ENCODE peak calls at places on chromosomes 16 and 17, in five cellular contexts. R is cardiac fibroblast, K is left ventricle myocardium inferior, M is epithelial cell of esophagus, O is tibial nerve. P is an unnamed sample.

GRCh38 chr16:27232061-27232841 is 28.9 kb downstream of the KDM8 start:
- DNase-seq in M (no peak), R (peak; percentile 40), K (no peak), O (no peak), P (no peak)

GRCh38 chr17:36149296-36149820 is 27.1 kb downstream of the TBC1D3B start:
- DNase-seq in O (peak; percentile 28), R (peak; percentile 89), K (peak; percentile 21), M (no peak), P (no peak)

GRCh38 chr16:8522757-8523156 is 67.6 kb downstream of the TMEM114 start:
- DNase-seq in M (no peak), O (no peak), K (no peak), R (no peak), P (no peak)

GRCh38 chr16:13376174-13376573 is 474.8 kb downstream of the SHISA9 start:
- DNase-seq in K (no peak), O (no peak), R (no peak), M (no peak), P (no peak)

GRCh38 chr16:68503334-68503733 is 35.8 kb upstream of the ZFP90 start:
- DNase-seq in K (no peak), O (no peak), M (peak; percentile 28), R (no peak), P (no peak)

GRCh38 chr16:47052666-47053640 is 79.5 kb upstream of the DNAJA2 start:
- DNase-seq in R (peak; percentile 27), M (no peak), K (no peak), O (no peak), P (no peak)

GRCh38 chr17:75105269-75106080 is 4.3 kb upstream of the ARMC7 start:
- DNase-seq in O (no peak), M (peak; percentile 63), K (no peak), R (peak; percentile 54), P (no peak)

GRCh38 chr16:50121278-50121677 is 31.8 kb upstream of the TENT4B start:
- DNase-seq in O (no peak), M (no peak), K (no peak), R (no peak), P (no peak)

GRCh38 chr16:31010539-31010938 is at the start of gene STX1B:
- DNase-seq in M (no peak), R (no peak), O (no peak), K (no peak), P (no peak)

GRCh38 chr17:80561541-80562114 is 17.0 kb downstream of the RPTOR start:
- DNase-seq in K (no peak), R (no peak), O (no peak), M (no peak), P (no peak)

GRCh38 chr17:79888811-79889634 is 49.8 kb upstream of the CBX4 start:
- DNase-seq in M (no peak), R (no peak), O (no peak), K (no peak), P (no peak)

GRCh38 chr17:78401246-78401645 is 22.8 kb downstream of the PGS1 start:
- DNase-seq in K (no peak), R (peak; percentile 44), M (peak; percentile 83), O (no peak), P (no peak)

GRCh38 chr16:84088695-84089395 is 27.9 kb downstream of the MBTPS1 start:
- DNase-seq in R (no peak), M (peak; percentile 16), O (no peak), K (peak; percentile 69), P (no peak)

GRCh38 chr17:75371339-75371738 is 34.1 kb downstream of the GRB2 start:
- DNase-seq in K (no peak), R (no peak), O (no peak), M (no peak), P (no peak)

GRCh38 chr17:41835800-41836549 is at the start of gene NT5C3B:
- DNase-seq in O (peak; percentile 18), R (peak; percentile 46), M (peak; percentile 26), K (peak; percentile 65), P (no peak)

GRCh38 chr17:70050192-70050591 is 24.8 kb upstream of the KCNJ16 start:
- DNase-seq in O (no peak), R (no peak), K (no peak), M (no peak), P (no peak)

GRCh38 chr17:29238133-29238850 is 8.4 kb upstream of the CRYBA1 start:
- DNase-seq in M (no peak), R (peak; percentile 74), O (no peak), K (no peak), P (no peak)

GRCh38 chr17:16286009-16286946 is 67.0 kb downstream of the CENPV start:
- DNase-seq in M (peak; percentile 85), R (peak; percentile 97), O (peak; percentile 71), K (peak; percentile 72), P (peak; percentile 42)

GRCh38 chr17:16285646-16286008 is 67.6 kb downstream of the CENPV start:
- DNase-seq in M (no peak), R (no peak), O (no peak), K (no peak), P (no peak)

GRCh38 chr17:16287563-16288027 is 65.7 kb downstream of the CENPV start:
- DNase-seq in R (peak; percentile 90), K (no peak), M (no peak), O (no peak), P (no peak)

GRCh38 chr17:16288860-16289571 is 64.3 kb downstream of the CENPV start:
- DNase-seq in M (no peak), K (no peak), R (no peak), O (no peak), P (no peak)

GRCh38 chr17:16286947-16287562 is 66.2 kb downstream of the CENPV start:
- DNase-seq in M (no peak), R (peak; percentile 67), K (no peak), O (no peak), P (no peak)
- TF ChIP-seq CTCF in M (no peak), R (peak; percentile 37), K (no peak), O (no peak), P (no peak)

GRCh38 chr16:65576631-65577030 is 454.8 kb upstream of the CDH11 start:
- DNase-seq in K (no peak), O (no peak), R (no peak), M (no peak), P (no peak)
- TF ChIP-seq CTCF in K (peak; percentile 17), O (no peak), R (no peak), M (no peak), P (no peak)

DNA sequence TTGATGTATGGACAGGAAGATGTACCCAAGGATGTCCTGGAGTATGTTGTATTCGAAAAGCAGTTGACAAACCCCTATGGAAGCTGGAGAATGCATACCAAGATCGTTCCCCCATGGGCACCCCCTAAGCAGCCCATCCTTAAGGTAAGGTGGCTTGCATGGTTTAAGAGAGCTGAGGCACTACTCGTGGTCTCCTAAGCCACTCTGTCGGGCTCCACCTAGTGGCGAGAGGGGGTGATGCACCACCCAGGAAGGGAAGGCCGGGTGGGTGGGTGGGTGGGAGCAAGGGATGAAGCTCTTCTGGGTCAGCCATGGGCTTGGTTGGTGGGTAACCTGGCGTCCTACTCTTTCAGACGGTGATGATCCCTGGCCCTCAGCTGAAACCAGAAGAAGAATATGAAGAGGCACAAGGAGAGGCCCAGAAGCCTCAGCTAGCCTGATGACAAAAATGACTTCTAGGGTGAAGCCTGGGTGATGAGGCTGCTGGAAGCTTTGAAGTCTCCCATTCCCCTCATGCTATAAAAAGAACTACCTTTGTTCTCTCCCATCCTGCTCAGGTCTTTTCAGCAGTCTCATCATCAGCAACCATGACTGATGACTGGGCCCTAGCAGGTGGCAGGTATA is 21.5 kb downstream of the GPR179 start:
- DNase-seq in O (peak; percentile 34), K (peak; percentile 54), M (peak; percentile 60), R (peak; percentile 62), P (peak; percentile 56)
- TF ChIP-seq CTCF in O (peak; percentile 84), K (peak; percentile 89), M (peak; percentile 68), R (peak; percentile 72), P (no peak)

GRCh38 chr17:47618416-47618815 is 31.3 kb upstream of the KPNB1 start:
- DNase-seq in O (no peak), M (no peak), R (peak; percentile 18), K (no peak), P (no peak)
- TF ChIP-seq CTCF in O (no peak), M (peak; percentile 20), R (peak; percentile 23), K (peak; percentile 14), P (no peak)

GRCh38 chr16:4474192-4474961 is at the start of gene NMRAL1:
- DNase-seq in O (peak; percentile 86), R (peak; percentile 96), K (peak; percentile 91), M (peak; percentile 97), P (peak; percentile 81)

GRCh38 chr16:4471869-4472268 is 2.6 kb downstream of the NMRAL1 start:
- DNase-seq in M (peak; percentile 37), O (no peak), R (no peak), K (no peak), P (no peak)

GRCh38 chr16:4475880-4476790 is at the start of gene HMOX2:
- DNase-seq in M (peak; percentile 96), K (peak; percentile 93), O (peak; percentile 86), R (peak; percentile 93), P (peak; percentile 90)

GRCh38 chr16:4468972-4469371 is 5.5 kb downstream of the NMRAL1 start:
- DNase-seq in O (no peak), M (no peak), R (no peak), K (no peak), P (no peak)

DNA sequence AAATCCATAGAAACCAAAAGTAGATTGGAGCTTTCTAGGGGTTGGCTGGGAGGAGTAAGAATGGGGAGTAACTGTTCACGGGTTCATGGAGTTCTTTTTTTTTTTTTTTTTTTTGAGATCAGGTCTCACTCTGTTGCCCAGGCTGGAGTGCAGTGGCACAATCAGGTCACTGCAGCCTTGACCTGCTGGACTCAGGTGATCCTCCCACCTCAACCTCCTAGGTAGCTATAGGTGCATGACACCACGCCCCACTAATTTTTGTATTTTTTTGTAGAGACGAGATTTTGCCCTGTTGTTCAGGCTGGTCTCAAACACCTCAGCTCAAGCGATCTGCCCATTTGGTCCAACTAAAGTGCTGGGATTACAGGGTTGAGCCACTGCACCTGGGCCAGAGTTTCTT is 1.5 kb downstream of the NMRAL1 start:
- DNase-seq in K (no peak), O (no peak), R (no peak), M (no peak), P (no peak)
- TF ChIP-seq CTCF in K (no peak), O (no peak), R (no peak), M (no peak), P (no peak)

DNA sequence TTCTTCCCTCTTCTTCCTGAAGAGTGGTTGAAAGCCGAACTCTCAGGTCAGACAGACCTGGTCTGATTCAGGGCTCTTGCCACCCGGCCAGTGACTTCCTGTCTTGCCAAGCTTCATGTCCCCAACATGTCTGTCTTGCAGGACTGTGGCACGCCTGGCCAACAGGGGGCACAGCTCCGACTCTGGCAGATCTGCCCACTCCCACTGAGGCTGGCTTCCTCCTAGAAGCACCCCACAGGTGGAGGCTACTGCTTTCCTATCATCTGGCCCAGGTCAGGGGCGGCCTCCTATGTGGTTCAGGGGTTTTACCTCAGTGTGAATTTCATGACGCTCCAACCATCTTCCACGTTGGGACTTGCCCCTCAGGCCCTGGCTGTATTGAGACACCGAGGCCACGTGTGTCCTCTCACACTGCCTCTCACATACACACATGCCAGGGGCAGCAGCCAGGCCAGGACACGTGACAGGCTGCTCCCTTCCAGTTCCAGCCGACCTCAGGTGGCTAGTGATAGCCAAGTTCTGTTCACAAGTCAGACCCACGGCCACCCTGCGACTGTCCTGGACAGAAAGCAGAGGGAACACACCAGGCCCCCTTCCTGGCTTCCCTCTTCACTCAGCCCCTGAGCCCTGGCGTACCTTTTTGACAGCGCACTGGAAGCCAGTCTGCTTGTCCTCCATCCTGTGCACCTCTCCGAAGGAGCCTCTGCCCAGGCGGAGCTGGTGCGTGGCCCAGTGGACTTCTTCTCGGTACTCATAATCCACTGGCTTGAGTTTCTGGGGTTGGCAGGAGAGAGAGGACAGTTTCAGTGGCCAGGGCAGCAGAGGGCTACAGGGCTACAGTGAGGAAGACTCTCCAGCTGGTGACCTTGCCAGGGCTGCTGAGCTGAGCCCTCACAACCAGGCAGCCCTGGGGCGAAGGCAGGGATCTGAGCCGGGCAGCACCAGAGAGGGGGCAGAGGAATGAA is 22.6 kb upstream of the SPATA32 start:
- DNase-seq in O (no peak), M (peak; percentile 88), R (no peak), K (peak; percentile 75), P (no peak)
- TF ChIP-seq CTCF in O (no peak), M (peak; percentile 30), R (peak; percentile 20), K (peak; percentile 33), P (no peak)